ENCODE peak calls at places on chromosomes 11 and 22, in five cellular contexts. X is neural progenitor cell, E is cardiac muscle cell, R is neuronal stem cell, O is stomach. V is an unnamed sample.

GRCh38 chr11:130798801-130799200 is 117.5 kb downstream of the SNX19 start:
- DNase-seq in O (no peak), X (no peak), R (no peak), E (no peak), V (no peak)

GRCh38 chr22:21816787-21817496 is 50.5 kb downstream of the MAPK1 start:
- DNase-seq in E (peak; percentile 95), O (no peak), X (no peak), R (no peak), V (no peak)

GRCh38 chr11:109998921-109999320 is 94.3 kb upstream of the ZC3H12C start:
- DNase-seq in E (no peak), X (no peak), R (no peak), O (no peak), V (no peak)

GRCh38 chr11:32420937-32421532 is 14.3 kb downstream of the WT1 start:
- DNase-seq in O (no peak), R (no peak), E (peak; percentile 67), X (no peak), V (no peak)

GRCh38 chr11:120208777-120209176 is 2.1 kb upstream of the OAF start:
- DNase-seq in R (no peak), E (peak; percentile 65), X (no peak), O (no peak), V (no peak)

GRCh38 chr11:331332-332060 is 10.8 kb upstream of the IFITM3 start:
- DNase-seq in O (no peak), E (no peak), X (no peak), R (no peak), V (no peak)

GRCh38 chr22:31818481-31819392 is 64.9 kb downstream of the DEPDC5 start:
- DNase-seq in X (peak; percentile 15), O (no peak), E (peak; percentile 5), R (no peak), V (peak; percentile 13)

GRCh38 chr11:100855466-100856067 is 168.5 kb downstream of the ARHGAP42 start:
- DNase-seq in E (peak; percentile 78), X (peak; percentile 60), O (no peak), R (no peak), V (no peak)

GRCh38 chr11:60133917-60134316 is 45.5 kb downstream of the MS4A2 start:
- DNase-seq in E (no peak), R (no peak), O (no peak), X (no peak), V (no peak)

GRCh38 chr22:31789803-31790202 is 36.0 kb downstream of the DEPDC5 start:
- DNase-seq in E (no peak), R (no peak), X (no peak), O (no peak), V (no peak)

GRCh38 chr11:130827697-130828377 is 88.4 kb downstream of the SNX19 start:
- DNase-seq in E (peak; percentile 80), O (peak; percentile 74), R (peak; percentile 40), X (peak; percentile 77), V (peak; percentile 91)

GRCh38 chr11:102802341-102802740 is 4.4 kb upstream of the MMP1 start:
- DNase-seq in R (no peak), X (no peak), E (peak; percentile 66), O (no peak), V (no peak)

GRCh38 chr11:124194696-124195418 is 11.7 kb downstream of the OR10D3 start:
- DNase-seq in E (peak; percentile 82), O (peak; percentile 39), X (peak; percentile 72), R (peak; percentile 41), V (peak; percentile 51)

GRCh38 chr11:126526471-126526870 is 171.0 kb downstream of the ST3GAL4 start:
- DNase-seq in O (no peak), E (no peak), X (no peak), R (no peak), V (no peak)

GRCh38 chr11:132862918-132863317 is 669.4 kb downstream of the OPCML start:
- DNase-seq in O (no peak), X (no peak), R (no peak), E (no peak), V (no peak)

GRCh38 chr11:112785104-112785503 is 176.1 kb upstream of the NCAM1 start:
- DNase-seq in E (peak; percentile 86), O (no peak), R (no peak), X (no peak), V (no peak)

GRCh38 chr11:130211781-130212401 is 52.3 kb downstream of the ST14 start:
- DNase-seq in O (peak; percentile 20), R (no peak), X (no peak), E (no peak), V (peak; percentile 37)

GRCh38 chr22:35455529-35455928 is 55.6 kb downstream of the MCM5 start:
- DNase-seq in R (no peak), O (no peak), X (no peak), E (no peak), V (no peak)

GRCh38 chr22:35359380-35360065 is 21.4 kb upstream of the HMOX1 start:
- DNase-seq in E (no peak), X (no peak), R (no peak), O (no peak), V (no peak)

GRCh38 chr11:86938900-86939880 is 16.0 kb downstream of the FZD4 start:
- DNase-seq in E (peak; percentile 75), X (peak; percentile 58), R (peak; percentile 44), O (no peak), V (no peak)

GRCh38 chr11:63667993-63668392 is 3.2 kb downstream of the ATL3 start:
- DNase-seq in X (no peak), R (no peak), O (no peak), E (peak; percentile 81), V (no peak)

GRCh38 chr22:42684462-42685195 is 35.4 kb upstream of the CYB5R3 start:
- DNase-seq in O (no peak), R (no peak), E (peak; percentile 59), X (no peak), V (peak; percentile 22)

GRCh38 chr11:131685906-131686305 is 315.5 kb downstream of the NTM start:
- DNase-seq in E (no peak), R (no peak), O (no peak), X (no peak), V (no peak)

GRCh38 chr11:71096751-71097388 is 155.5 kb downstream of the SHANK2 start:
- DNase-seq in X (no peak), E (no peak), R (no peak), O (no peak), V (no peak)

GRCh38 chr11:14905104-14906033 is 13.3 kb upstream of the CYP2R1 start:
- DNase-seq in E (peak; percentile 63), R (no peak), X (peak; percentile 67), O (peak; percentile 43), V (peak; percentile 86)

GRCh38 chr22:29780781-29781676 is 13.9 kb downstream of the UQCR10 start:
- DNase-seq in R (no peak), X (no peak), E (peak; percentile 83), O (no peak), V (peak; percentile 22)

GRCh38 chr22:21652010-21652546 is 10.0 kb downstream of the SDF2L1 start:
- DNase-seq in X (peak; percentile 96), O (peak; percentile 91), E (peak; percentile 88), R (peak; percentile 91), V (peak; percentile 97)

GRCh38 chr11:72721689-72722049 is 30.5 kb downstream of the ARAP1 start:
- DNase-seq in R (no peak), X (no peak), E (peak; percentile 62), O (peak; percentile 40), V (no peak)
- H3K4me3 ChIP-seq in R (peak overlapping the region; percentile 39), X (no peak overlapping the region), E (no peak overlapping the region), O (peak overlapping the region; percentile 62), V (no peak overlapping the region)

GRCh38 chr11:9178716-9179115 is 86.4 kb downstream of the DENND5A start:
- DNase-seq in O (no peak), R (no peak), E (no peak), X (no peak), V (no peak)

GRCh38 chr11:9176136-9176535 is 84.7 kb upstream of the SCUBE2 start:
- DNase-seq in E (no peak), X (no peak), R (no peak), O (no peak), V (no peak)

GRCh38 chr11:9179141-9179540 is 86.0 kb downstream of the DENND5A start:
- DNase-seq in R (no peak), X (no peak), O (no peak), E (no peak), V (no peak)

GRCh38 chr11:9172394-9172793 is 81.0 kb upstream of the SCUBE2 start:
- DNase-seq in E (no peak), R (no peak), X (no peak), O (no peak), V (no peak)

GRCh38 chr11:9176550-9176949 is 85.2 kb upstream of the SCUBE2 start:
- DNase-seq in R (no peak), X (no peak), E (no peak), O (no peak), V (no peak)
- H3K36me3 ChIP-seq in R (peaks cover 14% of the 10 kb centered on the region), X (peaks cover 18% of the 10 kb centered on the region), E (peaks cover 41% of the 10 kb centered on the region), O (peaks cover 12% of the 10 kb centered on the region), V (peaks cover 10% of the 10 kb centered on the region)

DNA sequence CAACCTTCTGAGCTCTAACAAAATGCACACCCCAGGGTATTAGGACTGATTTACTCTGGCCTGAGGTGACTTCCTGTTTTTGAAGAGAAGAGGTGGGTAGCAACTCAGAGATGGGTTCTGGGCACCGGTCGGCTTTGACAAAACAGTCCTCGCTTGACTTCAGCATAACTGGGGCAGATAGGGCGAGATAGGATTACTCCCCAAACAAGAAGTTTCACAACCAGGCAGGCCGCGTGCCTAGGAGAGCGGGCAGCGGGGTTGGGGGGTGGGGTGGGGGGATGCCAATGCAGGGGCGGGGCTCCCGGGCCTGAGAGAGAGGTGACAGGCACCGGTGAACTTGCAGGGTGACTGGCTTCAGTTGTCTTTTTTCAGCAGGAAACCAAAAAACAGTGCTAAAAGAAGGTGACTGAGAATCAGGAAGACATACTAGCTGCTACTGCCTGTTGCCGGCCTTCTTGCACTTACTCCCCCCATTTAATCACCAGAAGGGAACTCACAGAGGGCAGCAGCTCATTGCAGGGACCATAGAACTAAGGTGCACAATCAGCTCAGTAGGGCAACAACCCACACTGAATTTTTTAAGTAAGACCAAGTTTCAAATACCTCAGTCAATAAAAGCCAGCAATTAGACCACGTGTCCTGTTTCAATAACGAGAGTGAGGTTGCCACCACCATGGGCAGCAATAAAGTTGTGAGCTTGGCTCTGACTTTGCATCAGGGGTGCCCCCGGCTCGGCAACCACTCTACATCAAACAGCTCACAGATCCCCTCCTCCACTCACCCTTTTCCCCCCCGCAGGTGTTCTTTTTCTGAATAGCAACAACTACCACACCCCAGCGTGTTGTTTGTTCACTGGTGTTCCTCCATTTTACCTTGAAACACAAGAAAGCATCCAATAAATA is 37.2 kb upstream of the ETS1 start:
- DNase-seq in X (no peak), O (peak; percentile 77), R (no peak), E (no peak), V (peak; percentile 64)
- H3K4me3 ChIP-seq in X (no peak overlapping the region), O (no peak overlapping the region), R (no peak overlapping the region), E (no peak overlapping the region), V (no peak overlapping the region)

DNA sequence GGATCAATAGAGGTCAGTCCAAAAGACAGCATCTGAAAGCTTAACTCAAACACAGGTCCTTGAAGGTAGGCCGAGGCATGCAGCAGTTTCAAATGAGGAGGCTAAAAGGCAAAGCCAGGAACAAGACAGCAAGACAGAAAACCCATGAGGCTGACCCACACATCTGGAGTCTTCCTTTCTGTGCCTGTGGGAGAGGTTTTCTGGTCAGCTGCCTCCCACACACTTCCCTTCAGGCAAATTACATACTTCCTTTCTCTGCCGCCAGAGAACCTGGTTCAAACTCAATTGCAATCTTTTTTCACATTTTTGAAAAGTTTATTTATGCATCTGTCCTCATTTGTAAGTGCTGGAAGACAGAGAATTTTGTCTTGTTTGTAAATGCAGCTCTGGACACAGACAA is 29.8 kb upstream of the CRTAM start:
- DNase-seq in R (no peak), X (no peak), O (no peak), E (peak; percentile 78), V (no peak)
- H3K36me3 ChIP-seq in R (no peaks in the 10 kb centered on the region), X (no peaks in the 10 kb centered on the region), O (peaks cover 6% of the 10 kb centered on the region), E (no peaks in the 10 kb centered on the region), V (no peaks in the 10 kb centered on the region)

GRCh38 chr22:48489551-48490512 is 1337.8 kb downstream of the BRD1 start:
- DNase-seq in O (peak; percentile 23), R (no peak), X (peak; percentile 64), E (peak; percentile 21), V (peak; percentile 83)
- H3K4me3 ChIP-seq in O (peak overlapping the region; percentile 43), R (peak overlapping the region; percentile 57), X (peak overlapping the region; percentile 95), E (peak overlapping the region; percentile 46), V (peak overlapping the region; percentile 60)